ENCODE peak calls at places on chromosome 2, in ten cellular contexts. N is naive thymus-derived CD4-positive, alpha-beta T cell; L is psoas muscle; A is endodermal cell; K is CD4-positive, CD25-positive, alpha-beta regulatory T cell; E is PC-3; S is transverse colon; M is neural progenitor cell; G is heart left ventricle; U is cardiac muscle cell. P is an unnamed sample. For H3K4me1, the result is how much of the 10 kb centered on the place peaks cover.

GRCh38 chr2:48253301-48253700 is 276.7 kb upstream of the STON1 start:
- DNase-seq in N (no peak), U (no peak), A (no peak), E (no peak), S (no peak), M (no peak), L (no peak), K (no peak), G (no peak), P (no peak)

GRCh38 chr2:46978696-46979095 is 63.1 kb upstream of the MCFD2 start:
- DNase-seq in M (no peak), G (peak), N (peak), A (no peak), E (no peak), U (no peak), L (no peak), S (no peak), K (no peak), P (no peak)

GRCh38 chr2:55555977-55556376 is 36.5 kb downstream of the CFAP36 start:
- DNase-seq in E (peak), K (no peak), M (no peak), G (no peak), A (no peak), L (no peak), U (peak), S (no peak), N (no peak), P (no peak)

GRCh38 chr2:170774074-170774473 is 3.9 kb downstream of the ERICH2 start:
- DNase-seq in G (no peak), U (no peak), K (no peak), L (no peak), S (no peak), A (no peak), E (no peak), N (no peak), M (no peak), P (no peak)

GRCh38 chr2:234741976-234742375 is 209.8 kb upstream of the SH3BP4 start:
- DNase-seq in S (no peak), E (peak), K (no peak), U (no peak), A (no peak), M (no peak), G (no peak), L (no peak), N (no peak), P (no peak)

GRCh38 chr2:217954469-217954868 is 48.3 kb downstream of the TNS1 start:
- DNase-seq in L (no peak), N (no peak), U (no peak), A (no peak), M (no peak), E (no peak), K (no peak), S (no peak), G (peak), P (no peak)

GRCh38 chr2:120474486-120474885 is 128.6 kb downstream of the INHBB start:
- DNase-seq in E (no peak), U (no peak), A (peak), K (no peak), M (no peak), L (no peak), N (no peak), G (no peak), S (no peak), P (no peak)

GRCh38 chr2:241115361-241115760 is 13.3 kb upstream of the MTERF4 start:
- DNase-seq in M (no peak), N (no peak), U (no peak), S (no peak), K (no peak), A (no peak), G (no peak), L (no peak), E (no peak), P (no peak)

GRCh38 chr2:229083606-229084349 is 187.3 kb downstream of the PID1 start:
- DNase-seq in N (no peak), U (no peak), S (peak), A (no peak), L (no peak), M (no peak), K (no peak), G (peak), E (no peak), P (no peak)

GRCh38 chr2:133566967-133567645 is 1.2 kb downstream of the NCKAP5 start:
- DNase-seq in A (peak), K (no peak), M (peak), G (peak), S (peak), N (no peak), E (peak), L (peak), U (peak), P (no peak)

GRCh38 chr2:197204855-197205254 is 105.7 kb downstream of the ANKRD44 start:
- DNase-seq in A (no peak), G (no peak), N (no peak), E (no peak), S (no peak), L (no peak), K (no peak), U (peak), M (no peak), P (no peak)

GRCh38 chr2:179344970-179345369 is 80.3 kb upstream of the SESTD1 start:
- DNase-seq in K (no peak), G (no peak), E (no peak), M (no peak), S (no peak), L (no peak), N (no peak), U (no peak), A (no peak), P (no peak)

GRCh38 chr2:99422599-99422998 is 67.2 kb downstream of the REV1 start:
- DNase-seq in A (no peak), N (no peak), M (no peak), L (no peak), S (no peak), K (no peak), E (no peak), G (no peak), U (no peak), P (no peak)

GRCh38 chr2:85414761-85415498 is 3.6 kb upstream of the SH2D6 start:
- DNase-seq in E (no peak), U (no peak), L (no peak), A (no peak), K (no peak), M (no peak), S (no peak), N (no peak), G (no peak), P (no peak)

GRCh38 chr2:85409719-85410583 is at the start of gene CAPG:
- DNase-seq in K (no peak), A (peak), M (no peak), N (peak), G (peak), S (peak), L (peak), E (peak), U (no peak), P (peak)

GRCh38 chr2:85411405-85411748 is 1.2 kb upstream of the CAPG start:
- DNase-seq in G (no peak), A (no peak), E (no peak), N (no peak), M (no peak), S (no peak), L (no peak), K (no peak), U (no peak), P (no peak)

GRCh38 chr2:85413592-85414421 is 3.6 kb upstream of the CAPG start:
- DNase-seq in G (no peak), A (peak), S (peak), K (peak), L (no peak), M (peak), E (no peak), U (peak), N (no peak), P (no peak)

GRCh38 chr2:85410584-85411404 is 628 bp upstream of the CAPG start:
- DNase-seq in A (no peak), M (no peak), U (no peak), G (no peak), S (no peak), L (no peak), E (peak), N (no peak), K (no peak), P (no peak)
- H3K4me1 ChIP-seq in A (under half), M (under half), U (under half), G (under half), S (under half), L (under half), E (under half), N (under half), K (under half), P (under half)

GRCh38 chr2:41151746-41152145 is 699.9 kb upstream of the SLC8A1 start:
- DNase-seq in E (peak), U (no peak), A (no peak), G (no peak), S (no peak), K (no peak), N (no peak), L (no peak), M (no peak), P (no peak)
- H3K27ac ChIP-seq in E (peak), U (no peak), A (no peak), G (no peak), S (no peak), K (no peak), N (no peak), L (no peak), M (no peak), P (no peak)

GRCh38 chr2:31237348-31238017 is 3.5 kb downstream of the EHD3 start:
- DNase-seq in A (no peak), N (no peak), G (no peak), S (no peak), E (no peak), U (no peak), M (no peak), L (no peak), K (no peak), P (no peak)

GRCh38 chr2:31239842-31240198 is 5.9 kb downstream of the EHD3 start:
- DNase-seq in U (peak), N (no peak), S (no peak), L (peak), G (peak), M (no peak), K (no peak), E (no peak), A (peak), P (no peak)

GRCh38 chr2:31240406-31241365 is 6.7 kb downstream of the EHD3 start:
- DNase-seq in K (no peak), G (no peak), A (peak), U (no peak), S (no peak), M (no peak), L (no peak), N (no peak), E (no peak), P (no peak)

GRCh38 chr2:31238126-31238905 is 4.4 kb downstream of the EHD3 start:
- DNase-seq in K (no peak), U (no peak), A (peak), E (no peak), M (no peak), G (no peak), S (no peak), N (no peak), L (no peak), P (no peak)

GRCh38 chr2:31238906-31239841 is 5.2 kb downstream of the EHD3 start:
- DNase-seq in K (no peak), N (no peak), U (no peak), A (peak), E (no peak), G (no peak), L (no peak), S (no peak), M (no peak), P (no peak)
- H3K4me1 ChIP-seq in K (under half), N (under half), U (under half), A (under half), E (under half), G (under half), L (under half), S (under half), M (under half), P (under half)

DNA sequence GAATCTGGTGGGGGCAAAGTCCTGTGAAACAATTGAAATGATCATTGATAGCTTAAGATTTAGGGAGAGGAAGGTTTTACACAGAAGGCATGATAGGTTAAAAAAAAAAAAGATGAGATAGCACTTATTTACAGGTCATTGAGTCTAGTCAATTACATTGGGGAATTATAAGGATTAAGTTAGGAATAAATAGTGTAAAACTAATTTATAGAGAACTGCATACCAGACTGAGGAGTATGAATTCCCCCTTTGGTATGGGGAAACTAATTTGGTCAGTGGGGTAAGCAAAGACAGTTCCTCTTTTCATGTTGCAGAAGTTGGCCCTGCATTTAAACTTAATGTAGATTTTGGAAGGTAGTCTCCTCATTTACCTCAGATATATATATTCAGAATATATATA is 10.7 kb downstream of the GLS start:
- DNase-seq in K (no peak), G (no peak), S (no peak), U (no peak), N (no peak), A (no peak), M (no peak), E (no peak), L (no peak), P (no peak)
- H3K27ac ChIP-seq in K (no peak), G (no peak), S (no peak), U (peak), N (no peak), A (no peak), M (no peak), E (no peak), L (no peak), P (no peak)

GRCh38 chr2:226738191-226738820 is 61.3 kb downstream of the IRS1 start:
- DNase-seq in E (peak), G (no peak), A (no peak), N (no peak), S (no peak), U (no peak), K (no peak), L (no peak), M (peak), P (no peak)
- H3K4me1 ChIP-seq in E (under half), G (under half), A (under half), N (under half), S (under half), U (under half), K (under half), L (half or more), M (half or more), P (under half)

DNA sequence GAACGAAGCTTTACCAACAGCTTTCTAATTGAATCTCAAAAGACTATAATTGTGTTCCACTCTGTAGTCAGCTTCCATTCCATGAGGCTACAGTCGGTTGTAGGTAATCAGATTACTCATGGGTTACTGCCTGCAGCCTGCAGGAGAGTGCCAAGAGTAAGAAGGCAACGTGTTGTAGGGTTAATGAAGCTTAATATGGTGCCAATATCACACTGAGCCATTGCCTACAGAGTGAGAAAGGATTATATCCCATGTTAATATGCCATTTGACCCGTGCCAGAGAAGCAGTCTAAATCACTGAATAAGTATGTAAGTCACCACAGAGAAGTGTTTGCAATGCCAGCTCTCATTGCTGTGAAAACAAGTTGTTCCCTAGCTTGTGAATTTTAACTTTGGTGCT is 734.5 kb upstream of the ACVR2A start:
- DNase-seq in K (no peak), N (no peak), G (no peak), E (no peak), L (no peak), S (no peak), M (peak), A (no peak), U (no peak), P (no peak)
- H3K27ac ChIP-seq in K (no peak), N (no peak), G (no peak), E (no peak), L (no peak), S (no peak), M (no peak), A (no peak), U (no peak), P (no peak)

DNA sequence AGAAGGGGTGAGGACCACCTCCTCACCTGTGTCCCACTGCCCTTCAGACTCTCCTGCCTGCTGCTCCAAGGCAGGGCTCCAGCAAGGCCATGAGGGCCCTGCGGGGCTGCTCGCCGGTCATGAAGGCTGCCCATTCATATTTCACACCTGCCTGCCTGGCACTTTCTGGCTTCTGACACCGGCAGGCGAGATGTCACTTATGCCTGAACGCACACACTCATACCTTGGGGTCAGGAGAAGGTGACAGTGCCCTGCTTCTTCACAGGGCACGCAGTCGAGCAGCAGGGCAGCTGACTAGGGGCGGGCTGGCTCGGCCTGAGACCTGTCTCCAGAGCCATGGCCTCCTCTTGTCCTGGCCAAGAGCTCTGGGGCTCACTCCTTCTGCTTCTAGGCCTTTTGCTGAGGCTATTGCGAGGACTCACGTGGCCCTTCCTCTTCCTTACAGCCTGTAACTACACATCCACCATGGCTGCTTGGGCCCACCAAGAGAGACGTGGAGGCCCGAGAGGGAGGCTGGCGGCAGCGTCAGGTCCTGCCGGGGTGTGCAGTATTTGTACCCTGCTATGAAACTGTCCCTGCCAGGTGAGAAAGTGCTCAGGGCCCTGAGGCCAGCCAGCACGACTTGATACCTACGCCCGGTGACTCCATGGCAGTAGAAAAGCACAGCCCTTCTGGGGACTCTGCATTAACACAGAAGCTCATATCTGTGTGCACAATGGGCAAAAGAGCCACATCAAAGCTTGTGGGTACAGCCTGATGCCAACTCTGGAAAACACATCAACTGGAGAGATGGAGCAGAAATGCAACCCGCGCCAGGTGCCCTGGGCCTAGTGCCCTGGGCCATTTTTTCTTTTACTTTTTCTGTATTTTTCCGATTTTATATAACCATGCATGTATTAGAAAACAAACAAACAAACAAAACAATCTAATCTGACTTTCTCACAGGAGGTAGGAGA is 30.6 kb downstream of the HS6ST1 start:
- DNase-seq in G (peak), N (no peak), A (no peak), L (peak), E (no peak), U (no peak), K (no peak), M (no peak), S (no peak), P (no peak)
- H3K4me1 ChIP-seq in G (under half), N (under half), A (under half), L (under half), E (under half), U (under half), K (under half), M (under half), S (under half), P (under half)

P was measured in CD8-positive, alpha-beta memory T cell.